ENCODE peak calls at places on chromosomes 4 and X, in four cellular contexts. L is upper lobe of right lung, W is heart right ventricle, J is K562. V is an unnamed sample. For H3K9me3, the result is how much of the 10 kb centered on the place peaks cover.

GRCh38 chr4:183142566-183143545 is 43.8 kb downstream of the WWC2 start:
- DNase-seq in L (no peak), W (peak), J (no peak), V (no peak)

GRCh38 chr4:184826315-184827266 is 823 bp upstream of the ACSL1 start:
- DNase-seq in L (no peak), W (no peak), J (peak), V (peak)

GRCh38 chr4:113452868-113453620 is 308.5 kb downstream of the CAMK2D start:
- DNase-seq in W (peak), J (no peak), L (no peak), V (no peak)

GRCh38 chr4:133969202-133969873 is 232.3 kb downstream of the PABPC4L start:
- DNase-seq in L (no peak), W (peak), J (no peak), V (no peak)

GRCh38 chr4:122895336-122895995 is 26.9 kb downstream of the NUDT6 start:
- DNase-seq in J (no peak), L (no peak), W (no peak), V (no peak)

GRCh38 chrX:136201601-136202000 is 49.6 kb downstream of the MAP7D3 start:
- DNase-seq in L (no peak), W (no peak), J (no peak), V (no peak)

GRCh38 chrX:11724122-11725017 is 33.7 kb upstream of the MSL3 start:
- DNase-seq in J (peak), L (no peak), W (peak), V (peak)

GRCh38 chrX:121000589-121000988 is 15.0 kb upstream of the CT47A1 start:
- DNase-seq in W (no peak), L (no peak), J (no peak), V (no peak)

GRCh38 chr4:180363817-180364216 is 1879.4 kb upstream of the TENM3 start:
- DNase-seq in L (no peak), J (no peak), W (no peak), V (no peak)

GRCh38 chr4:123298798-123299197 is 97.8 kb upstream of the SPRY1 start:
- DNase-seq in L (no peak), W (no peak), J (no peak), V (no peak)

GRCh38 chr4:107913283-107913899 is 18.0 kb upstream of the CYP2U1 start:
- DNase-seq in J (peak), W (peak), L (no peak), V (peak)

GRCh38 chr4:123877561-123877960 is 481.0 kb downstream of the SPRY1 start:
- DNase-seq in L (no peak), W (peak), J (no peak), V (no peak)

GRCh38 chr4:97367878-97368277 is 775.4 kb downstream of the STPG2 start:
- DNase-seq in L (no peak), W (no peak), J (no peak), V (no peak)

GRCh38 chr4:143587703-143588102 is 74.2 kb downstream of the SMARCA5 start:
- DNase-seq in L (no peak), J (no peak), W (no peak), V (no peak)

GRCh38 chr4:13892739-13893105 is 265.2 kb upstream of the BOD1L1 start:
- DNase-seq in L (no peak), W (no peak), J (no peak), V (no peak)

GRCh38 chr4:6516281-6516680 is 43.9 kb upstream of the PPP2R2C start:
- DNase-seq in L (no peak), J (no peak), W (no peak), V (no peak)

GRCh38 chrX:145694048-145694447 is 123.6 kb upstream of the SLITRK2 start:
- DNase-seq in W (no peak), L (no peak), J (no peak), V (no peak)
- H3K9me3 ChIP-seq in W (under half), L (under half), J (under half), V (under half)

GRCh38 chrX:54920610-54921426 is at the start of gene TRO:
- DNase-seq in W (no peak), L (no peak), J (no peak), V (no peak)
- H3K4me3 ChIP-seq in W (peak), L (peak), J (peak), V (peak)

GRCh38 chr4:185880571-185880970 is 68.6 kb upstream of the SORBS2 start:
- DNase-seq in J (no peak), L (no peak), W (no peak), V (no peak)
- H3K27ac ChIP-seq in J (no peak), L (no peak), W (no peak), V (no peak)

GRCh38 chr4:252065-252601 is 53.1 kb downstream of the ZNF732 start:
- DNase-seq in J (no peak), W (no peak), L (no peak), V (no peak)
- H3K9me3 ChIP-seq in J (under half), W (half or more), L (half or more), V (under half)

GRCh38 chrX:13162772-13163171 is 118.4 kb upstream of the FAM9C start:
- DNase-seq in L (no peak), J (no peak), W (no peak), V (no peak)
- H3K4me3 ChIP-seq in L (no peak), J (no peak), W (no peak), V (no peak)

DNA sequence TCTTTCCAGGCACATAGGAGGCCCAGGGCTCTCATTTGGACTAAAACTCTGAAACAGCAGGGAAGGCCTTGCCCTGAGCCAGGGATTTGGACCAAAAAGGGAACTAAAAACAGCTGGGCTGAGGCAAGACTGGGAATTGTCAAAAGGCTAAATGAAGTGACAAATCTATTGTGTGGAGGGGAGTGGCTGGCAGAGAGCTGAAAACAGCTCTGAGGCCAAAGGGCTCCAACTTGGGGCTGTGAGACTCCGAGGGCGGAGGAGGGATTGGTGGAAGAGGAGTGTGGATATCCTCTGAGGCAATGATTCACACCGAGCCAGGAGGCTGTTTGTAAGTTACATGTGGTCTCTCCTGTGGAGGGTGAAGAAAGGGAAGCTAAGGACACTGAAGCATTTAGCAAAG is 63.2 kb downstream of the PHEX start:
- DNase-seq in J (no peak), L (no peak), W (peak), V (no peak)
- H3K27ac ChIP-seq in J (no peak), L (no peak), W (no peak), V (no peak)

DNA sequence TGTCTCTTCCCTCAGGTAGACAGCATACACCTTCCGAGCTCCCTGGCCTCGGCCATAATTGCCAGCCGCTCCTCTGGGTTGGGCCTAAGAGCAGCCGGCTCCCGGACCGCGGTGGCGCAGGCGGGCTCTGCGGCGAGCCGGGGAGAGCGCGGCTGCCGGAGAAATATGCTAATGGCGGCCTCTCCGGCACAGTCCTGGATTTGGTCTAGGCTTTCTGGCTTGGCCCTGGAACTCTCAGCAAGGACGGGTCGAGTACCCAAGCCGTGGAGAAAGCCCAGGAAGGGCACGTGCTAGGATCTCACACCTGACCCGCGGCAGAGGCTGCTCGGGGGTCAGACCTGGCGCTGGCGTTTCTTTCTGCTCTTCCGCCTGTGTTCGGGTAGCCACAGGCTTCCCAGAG is 18.6 kb upstream of the ZIC3 start:
- DNase-seq in L (no peak), J (no peak), W (no peak), V (no peak)
- H3K9me3 ChIP-seq in L (under half), J (under half), W (under half), V (under half)